ENCODE peak calls at places on chromosomes 16 and 17, in four cellular contexts. K is SK-N-SH; T is CD8-positive, alpha-beta T cell; B is left lung. H is an unnamed sample.

GRCh38 chr17:13478326-13478830 is 123.4 kb downstream of the HS3ST3A1 start:
- DNase-seq in K (no peak), T (no peak), B (no peak), H (no peak)

GRCh38 chr17:45132569-45133463 is 501 bp upstream of the PLCD3 start:
- DNase-seq in T (peak; percentile 63), K (peak; percentile 95), B (peak; percentile 96), H (peak; percentile 86)

GRCh38 chr17:65533056-65533745 is 28.2 kb downstream of the AXIN2 start:
- DNase-seq in B (no peak), K (no peak), T (no peak), H (peak; percentile 31)

GRCh38 chr17:55237268-55237667 is 27.5 kb upstream of the HLF start:
- DNase-seq in B (no peak), T (no peak), K (no peak), H (no peak)

GRCh38 chr16:3413730-3414379 is 12.8 kb downstream of the ZNF174 start:
- DNase-seq in B (no peak), T (no peak), K (no peak), H (no peak)

GRCh38 chr17:57678393-57678792 is 66.7 kb downstream of the CCDC182 start:
- DNase-seq in T (no peak), K (no peak), B (no peak), H (no peak)

GRCh38 chr17:50423553-50424159 is 2.4 kb upstream of the ACSF2 start:
- DNase-seq in B (no peak), K (no peak), T (no peak), H (peak; percentile 95)

GRCh38 chr17:64622931-64623654 is 39.0 kb downstream of the SMURF2 start:
- DNase-seq in B (no peak), T (no peak), K (no peak), H (no peak)

GRCh38 chr17:79042421-79043190 is 18.6 kb downstream of the C1QTNF1 start:
- DNase-seq in B (peak; percentile 94), T (peak; percentile 58), K (peak; percentile 90), H (no peak)

GRCh38 chr17:18158022-18158600 is 25.5 kb upstream of the ALKBH5 start:
- DNase-seq in B (peak; percentile 99), K (no peak), T (peak; percentile 90), H (peak; percentile 98)

GRCh38 chr17:17824780-17825614 is 11.8 kb downstream of the SREBF1 start:
- DNase-seq in K (no peak), T (no peak), B (no peak), H (no peak)

DNA sequence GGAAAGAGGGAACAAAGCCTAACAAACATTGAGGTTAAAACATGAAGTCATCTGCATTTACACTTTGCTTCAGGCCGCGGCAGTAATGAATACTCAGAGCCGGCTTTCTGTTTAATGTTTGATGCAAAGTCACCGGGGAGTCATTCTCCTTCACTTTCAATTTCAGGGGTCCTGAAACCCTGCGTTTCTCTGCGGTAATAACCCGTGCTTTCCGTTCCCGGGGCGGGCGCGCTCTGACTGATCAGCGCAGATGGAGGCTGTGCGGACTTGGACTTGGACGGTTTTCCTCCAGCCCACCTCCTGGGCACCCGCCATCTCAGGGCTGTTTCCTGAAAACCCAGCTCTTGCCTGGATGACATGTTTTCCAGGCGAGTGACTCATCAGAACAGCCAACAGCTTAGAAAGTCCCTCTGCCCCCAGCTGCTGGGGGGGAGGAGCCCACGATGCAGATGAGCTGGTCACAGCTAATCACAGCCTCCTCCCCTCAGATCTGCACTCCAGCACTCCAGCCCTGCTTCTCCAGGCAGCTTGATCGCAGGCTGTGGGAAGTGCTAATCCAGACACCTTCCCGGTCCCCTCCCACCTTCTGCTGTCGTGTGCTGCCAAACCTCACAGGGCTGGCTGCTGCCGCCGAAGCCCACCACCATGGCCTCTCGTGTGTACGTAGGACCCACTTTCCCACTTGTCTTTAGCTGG is 158.6 kb upstream of the CHMP6 start:
- DNase-seq in T (peak; percentile 63), K (peak; percentile 99), B (peak; percentile 90), H (peak; percentile 94)
- TF ChIP-seq CTCF in T (no peak), K (no peak), B (no peak), H (no peak)

GRCh38 chr16:87952751-87953150 is 1.5 kb downstream of the BANP start:
- DNase-seq in B (peak; percentile 43), T (no peak), K (no peak), H (no peak)
- H3K27ac ChIP-seq in B (peak overlapping the region; percentile 95), T (no peak overlapping the region), K (no peak overlapping the region), H (no peak overlapping the region)

GRCh38 chr17:72651988-72652387 is 440.5 kb downstream of the SLC39A11 start:
- DNase-seq in B (no peak), K (no peak), T (no peak), H (no peak)
- TF ChIP-seq CTCF in B (no peak), K (no peak), T (no peak), H (no peak)

GRCh38 chr17:31132977-31133376 is 38.2 kb downstream of the NF1 start:
- DNase-seq in T (no peak), K (no peak), B (no peak), H (no peak)

GRCh38 chr17:31128241-31128640 is 33.5 kb downstream of the NF1 start:
- DNase-seq in K (no peak), T (no peak), B (no peak), H (no peak)

GRCh38 chr17:31134526-31134925 is 39.7 kb downstream of the NF1 start:
- DNase-seq in B (no peak), K (no peak), T (no peak), H (no peak)

GRCh38 chr17:31131299-31131698 is 36.5 kb downstream of the NF1 start:
- DNase-seq in B (peak; percentile 25), T (no peak), K (no peak), H (no peak)

GRCh38 chr17:31130286-31131224 is 35.8 kb downstream of the NF1 start:
- DNase-seq in T (no peak), B (peak; percentile 62), K (no peak), H (no peak)
- H3K27ac ChIP-seq in T (no peak overlapping the region), B (no peak overlapping the region), K (no peak overlapping the region), H (no peak overlapping the region)

GRCh38 chr17:4735825-4736651 is 3.6 kb upstream of the ZMYND15 start:
- DNase-seq in K (no peak), T (no peak), B (no peak), H (no peak)

GRCh38 chr17:4734857-4735475 is 3.7 kb downstream of the MED11 start:
- DNase-seq in K (no peak), B (no peak), T (no peak), H (no peak)

GRCh38 chr17:4738136-4739121 is 1.2 kb upstream of the ZMYND15 start:
- DNase-seq in K (no peak), B (no peak), T (no peak), H (no peak)

GRCh38 chr17:4728124-4728523 is 3.1 kb upstream of the MED11 start:
- DNase-seq in T (no peak), B (no peak), K (no peak), H (no peak)

DNA sequence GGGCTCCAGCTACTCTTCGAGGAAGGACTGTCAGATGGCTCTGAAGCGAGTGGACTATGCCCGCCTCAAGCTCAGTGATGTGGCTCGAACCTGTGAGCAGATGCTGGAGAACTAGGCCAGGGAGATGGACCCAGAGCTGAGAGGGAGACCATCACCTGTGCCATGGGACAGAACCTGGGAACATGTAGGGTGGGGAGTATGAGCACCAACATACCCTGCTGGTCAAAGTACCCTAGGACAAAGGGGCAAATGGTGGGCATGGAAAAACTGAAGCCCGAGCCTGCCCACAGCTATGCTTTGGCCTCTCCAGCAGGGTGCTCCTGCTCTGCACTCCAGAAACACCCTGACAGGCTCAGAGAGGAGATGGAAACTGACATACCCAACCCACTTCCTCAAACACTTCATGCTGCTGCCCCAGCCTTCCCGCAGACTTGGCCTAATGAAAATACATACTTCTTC is 1.9 kb downstream of the MED11 start:
- DNase-seq in K (no peak), T (no peak), B (no peak), H (no peak)
- TF ChIP-seq CTCF in K (no peak), T (no peak), B (peak; percentile 40), H (no peak)

GRCh38 chr17:80114758-80115157 is 13.4 kb downstream of the GAA start:
- DNase-seq in T (no peak), B (no peak), K (no peak), H (peak; percentile 5)
- H3K27ac ChIP-seq in T (no peak overlapping the region), B (no peak overlapping the region), K (no peak overlapping the region), H (no peak overlapping the region)

GRCh38 chr16:54062361-54063346 is 223.9 kb downstream of the IRX3 start:
- DNase-seq in B (no peak), T (no peak), K (no peak), H (no peak)
- TF ChIP-seq CTCF in B (no peak), T (no peak), K (no peak), H (peak; percentile 17)

GRCh38 chr17:35245196-35245486 is 2.3 kb downstream of the SLFN5 start:
- DNase-seq in T (no peak), K (no peak), B (no peak), H (no peak)
- H3K27ac ChIP-seq in T (peak overlapping the region; percentile 94), K (no peak overlapping the region), B (no peak overlapping the region), H (peak overlapping the region; percentile 97)

DNA sequence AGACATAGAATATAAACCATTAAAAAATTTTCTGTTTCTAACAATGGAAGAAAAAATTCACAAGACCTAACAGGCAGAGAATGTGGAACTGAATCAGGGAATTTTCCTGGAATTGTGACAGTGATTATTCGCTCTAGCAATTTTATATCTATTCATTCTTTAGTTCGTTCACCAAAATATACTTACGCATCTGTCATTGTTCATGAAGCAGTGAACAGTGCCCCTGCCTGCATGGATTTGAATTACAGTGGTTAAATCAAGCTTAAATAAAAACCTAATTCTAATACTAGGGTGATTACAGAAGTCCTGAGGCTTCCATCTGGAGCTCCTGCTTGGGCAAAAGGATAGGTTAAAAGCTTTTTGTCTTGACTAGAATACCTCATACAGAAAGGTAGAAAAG is 48.6 kb downstream of the ABCA8 start:
- DNase-seq in K (peak; percentile 24), T (no peak), B (no peak), H (no peak)
- TF ChIP-seq CTCF in K (peak; percentile 83), T (no peak), B (no peak), H (peak; percentile 55)